ENCODE peak calls at places on chromosome 17, in ten cellular contexts. One of them, this sample, is unnamed.

GRCh38 chr17:58783380-58783779 is 27.7 kb downstream of the PPM1E start:
- DNase-seq in lung: no peak
- DNase-seq in NCI-H2227 treated with DMSO at 0.1 percent for 48 hours: peak
- DNase-seq in HTR-8/SVneo: no peak
- DNase-seq in effector memory CD4-positive, alpha-beta T cell: no peak
- DNase-seq in nephron progenitor cell: no peak
- DNase-seq in AG08396: no peak
- DNase-seq in B cell: no peak
- DNase-seq in AG10803: no peak
- DNase-seq in occipital lobe: no peak
- DNase-seq in this sample: peak

GRCh38 chr17:21370430-21370829 is 5.7 kb upstream of the KCNJ12 start:
- DNase-seq in lung: no peak
- DNase-seq in NCI-H2227 treated with DMSO at 0.1 percent for 48 hours: peak
- DNase-seq in HTR-8/SVneo: no peak
- DNase-seq in effector memory CD4-positive, alpha-beta T cell: no peak
- DNase-seq in nephron progenitor cell: peak
- DNase-seq in AG08396: no peak
- DNase-seq in B cell: no peak
- DNase-seq in AG10803: no peak
- DNase-seq in occipital lobe: no peak
- DNase-seq in this sample: no peak

GRCh38 chr17:41724476-41725030 is 9.9 kb downstream of the HAP1 start:
- DNase-seq in lung: no peak
- DNase-seq in NCI-H2227 treated with DMSO at 0.1 percent for 48 hours: no peak
- DNase-seq in HTR-8/SVneo: no peak
- DNase-seq in effector memory CD4-positive, alpha-beta T cell: no peak
- DNase-seq in nephron progenitor cell: no peak
- DNase-seq in AG08396: no peak
- DNase-seq in B cell: no peak
- DNase-seq in AG10803: no peak
- DNase-seq in occipital lobe: no peak
- DNase-seq in this sample: no peak

GRCh38 chr17:14307560-14308024 is 6.7 kb downstream of the HS3ST3B1 start:
- DNase-seq in lung: no peak
- DNase-seq in NCI-H2227 treated with DMSO at 0.1 percent for 48 hours: no peak
- DNase-seq in HTR-8/SVneo: no peak
- DNase-seq in effector memory CD4-positive, alpha-beta T cell: no peak
- DNase-seq in nephron progenitor cell: no peak
- DNase-seq in AG08396: peak
- DNase-seq in B cell: no peak
- DNase-seq in AG10803: peak
- DNase-seq in occipital lobe: no peak
- DNase-seq in this sample: no peak

GRCh38 chr17:2865228-2865627 is 69.0 kb downstream of the RAP1GAP2 start:
- DNase-seq in lung: no peak
- DNase-seq in NCI-H2227 treated with DMSO at 0.1 percent for 48 hours: no peak
- DNase-seq in HTR-8/SVneo: no peak
- DNase-seq in effector memory CD4-positive, alpha-beta T cell: no peak
- DNase-seq in nephron progenitor cell: no peak
- DNase-seq in AG08396: no peak
- DNase-seq in B cell: no peak
- DNase-seq in AG10803: no peak
- DNase-seq in occipital lobe: no peak
- DNase-seq in this sample: no peak

GRCh38 chr17:52606098-52606497 is 447.6 kb upstream of the CA10 start:
- DNase-seq in lung: no peak
- DNase-seq in NCI-H2227 treated with DMSO at 0.1 percent for 48 hours: no peak
- DNase-seq in HTR-8/SVneo: no peak
- DNase-seq in effector memory CD4-positive, alpha-beta T cell: no peak
- DNase-seq in nephron progenitor cell: no peak
- DNase-seq in AG08396: no peak
- DNase-seq in B cell: no peak
- DNase-seq in AG10803: no peak
- DNase-seq in occipital lobe: no peak
- DNase-seq in this sample: no peak

GRCh38 chr17:37848690-37849616 is 75.3 kb upstream of the TBC1D3K start:
- DNase-seq in lung: no peak
- DNase-seq in NCI-H2227 treated with DMSO at 0.1 percent for 48 hours: no peak
- DNase-seq in HTR-8/SVneo: peak
- DNase-seq in effector memory CD4-positive, alpha-beta T cell: no peak
- DNase-seq in nephron progenitor cell: no peak
- DNase-seq in AG08396: peak
- DNase-seq in B cell: no peak
- DNase-seq in AG10803: peak
- DNase-seq in occipital lobe: no peak
- DNase-seq in this sample: peak

GRCh38 chr17:77565166-77565565 is 393.3 kb upstream of the TNRC6C start:
- DNase-seq in lung: no peak
- DNase-seq in NCI-H2227 treated with DMSO at 0.1 percent for 48 hours: no peak
- DNase-seq in HTR-8/SVneo: no peak
- DNase-seq in effector memory CD4-positive, alpha-beta T cell: no peak
- DNase-seq in nephron progenitor cell: no peak
- DNase-seq in AG08396: no peak
- DNase-seq in B cell: no peak
- DNase-seq in AG10803: no peak
- DNase-seq in occipital lobe: no peak
- DNase-seq in this sample: no peak

GRCh38 chr17:77233635-77234334 is 93.0 kb downstream of the SEC14L1 start:
- DNase-seq in lung: no peak
- DNase-seq in NCI-H2227 treated with DMSO at 0.1 percent for 48 hours: no peak
- DNase-seq in HTR-8/SVneo: peak
- DNase-seq in effector memory CD4-positive, alpha-beta T cell: no peak
- DNase-seq in nephron progenitor cell: no peak
- DNase-seq in AG08396: peak
- DNase-seq in B cell: no peak
- DNase-seq in AG10803: peak
- DNase-seq in occipital lobe: peak
- DNase-seq in this sample: no peak

GRCh38 chr17:4234406-4234805 is 29.4 kb downstream of the ANKFY1 start:
- DNase-seq in lung: no peak
- DNase-seq in NCI-H2227 treated with DMSO at 0.1 percent for 48 hours: no peak
- DNase-seq in HTR-8/SVneo: no peak
- DNase-seq in effector memory CD4-positive, alpha-beta T cell: no peak
- DNase-seq in nephron progenitor cell: no peak
- DNase-seq in AG08396: no peak
- DNase-seq in B cell: no peak
- DNase-seq in AG10803: peak
- DNase-seq in occipital lobe: no peak
- DNase-seq in this sample: peak

GRCh38 chr17:28599311-28600184 is 723 bp upstream of the SPAG5 start:
- DNase-seq in lung: peak
- DNase-seq in NCI-H2227 treated with DMSO at 0.1 percent for 48 hours: peak
- DNase-seq in HTR-8/SVneo: peak
- DNase-seq in effector memory CD4-positive, alpha-beta T cell: peak
- DNase-seq in nephron progenitor cell: no peak
- DNase-seq in AG08396: peak
- DNase-seq in B cell: peak
- DNase-seq in AG10803: peak
- DNase-seq in occipital lobe: peak
- DNase-seq in this sample: peak

GRCh38 chr17:57464191-57464864 is 208.0 kb downstream of the MSI2 start:
- DNase-seq in lung: no peak
- DNase-seq in NCI-H2227 treated with DMSO at 0.1 percent for 48 hours: no peak
- DNase-seq in HTR-8/SVneo: no peak
- DNase-seq in effector memory CD4-positive, alpha-beta T cell: no peak
- DNase-seq in nephron progenitor cell: no peak
- DNase-seq in AG08396: no peak
- DNase-seq in B cell: no peak
- DNase-seq in AG10803: no peak
- DNase-seq in occipital lobe: no peak
- DNase-seq in this sample: no peak

GRCh38 chr17:39167492-39167891 is 1.5 kb upstream of the ARL5C start:
- DNase-seq in lung: no peak
- DNase-seq in NCI-H2227 treated with DMSO at 0.1 percent for 48 hours: no peak
- DNase-seq in HTR-8/SVneo: no peak
- DNase-seq in effector memory CD4-positive, alpha-beta T cell: no peak
- DNase-seq in nephron progenitor cell: no peak
- DNase-seq in AG08396: no peak
- DNase-seq in B cell: no peak
- DNase-seq in AG10803: peak
- DNase-seq in occipital lobe: no peak
- DNase-seq in this sample: no peak

GRCh38 chr17:22277595-22277994 is 585.3 kb downstream of the KCNJ18 start:
- DNase-seq in lung: no peak
- DNase-seq in NCI-H2227 treated with DMSO at 0.1 percent for 48 hours: no peak
- DNase-seq in HTR-8/SVneo: no peak
- DNase-seq in effector memory CD4-positive, alpha-beta T cell: no peak
- DNase-seq in nephron progenitor cell: no peak
- DNase-seq in AG08396: no peak
- DNase-seq in B cell: no peak
- DNase-seq in AG10803: no peak
- DNase-seq in occipital lobe: no peak
- DNase-seq in this sample: no peak

GRCh38 chr17:1181769-1182137 is 2.0 kb upstream of the ABR start:
- DNase-seq in lung: no peak
- DNase-seq in NCI-H2227 treated with DMSO at 0.1 percent for 48 hours: no peak
- DNase-seq in HTR-8/SVneo: no peak
- DNase-seq in effector memory CD4-positive, alpha-beta T cell: no peak
- DNase-seq in nephron progenitor cell: no peak
- DNase-seq in AG08396: no peak
- DNase-seq in B cell: peak
- DNase-seq in AG10803: no peak
- DNase-seq in occipital lobe: no peak
- DNase-seq in this sample: no peak

GRCh38 chr17:43627657-43628650 is 33.8 kb downstream of the MEOX1 start:
- DNase-seq in lung: no peak
- DNase-seq in NCI-H2227 treated with DMSO at 0.1 percent for 48 hours: peak
- DNase-seq in HTR-8/SVneo: no peak
- DNase-seq in effector memory CD4-positive, alpha-beta T cell: no peak
- DNase-seq in nephron progenitor cell: no peak
- DNase-seq in AG08396: no peak
- DNase-seq in B cell: no peak
- DNase-seq in AG10803: no peak
- DNase-seq in occipital lobe: no peak
- DNase-seq in this sample: no peak

GRCh38 chr17:49557204-49558024 is 18.3 kb upstream of the NXPH3 start:
- DNase-seq in lung: no peak
- DNase-seq in NCI-H2227 treated with DMSO at 0.1 percent for 48 hours: peak
- DNase-seq in HTR-8/SVneo: peak
- DNase-seq in effector memory CD4-positive, alpha-beta T cell: no peak
- DNase-seq in nephron progenitor cell: peak
- DNase-seq in AG08396: peak
- DNase-seq in B cell: peak
- DNase-seq in AG10803: peak
- DNase-seq in occipital lobe: no peak
- DNase-seq in this sample: peak